ENCODE peak calls at places on chromosomes 1 and 21, in ten cellular contexts. N is transverse colon, S is heart left ventricle, C is sigmoid colon, X is uterus, F is ovary, H is gastrocnemius medialis, M is breast epithelium, T is right lobe of liver, R is K562. V is an unnamed sample.

GRCh38 chr1:53376041-53376461 is 48.2 kb upstream of the LRP8 start:
- DNase-seq in N (no peak), C (no peak), X (no peak), R (no peak), H (no peak), S (no peak), T (peak), F (peak), M (no peak), V (peak)

GRCh38 chr1:49971088-49971487 is 52.7 kb downstream of the AGBL4 start:
- DNase-seq in N (no peak), X (no peak), H (no peak), T (no peak), C (no peak), R (no peak), F (no peak), S (no peak), M (no peak), V (no peak)

GRCh38 chr1:172399369-172400072 is 21.0 kb upstream of the C1orf105 start:
- DNase-seq in T (no peak), R (no peak), M (no peak), S (no peak), X (peak), F (peak), N (peak), C (peak), H (peak), V (peak)

GRCh38 chr1:59436637-59437036 is 139.7 kb downstream of the FGGY start:
- DNase-seq in T (no peak), M (no peak), F (no peak), H (no peak), X (no peak), C (no peak), R (no peak), N (no peak), S (no peak), V (no peak)

GRCh38 chr1:203342192-203342940 is 8.6 kb downstream of the FMOD start:
- DNase-seq in R (peak), X (peak), C (peak), S (no peak), H (no peak), M (no peak), T (peak), F (no peak), N (peak), V (no peak)

GRCh38 chr1:156385534-156386031 is 16.6 kb downstream of the RHBG start:
- DNase-seq in F (peak), H (no peak), S (no peak), X (peak), N (peak), C (no peak), M (no peak), R (peak), T (peak), V (no peak)

GRCh38 chr1:236033336-236033735 is 31.6 kb downstream of the NID1 start:
- DNase-seq in C (peak), R (no peak), S (no peak), X (no peak), M (no peak), F (no peak), H (no peak), T (no peak), N (no peak), V (no peak)

GRCh38 chr1:112818990-112819689 is 104.0 kb upstream of the PPM1J start:
- DNase-seq in M (no peak), N (no peak), T (no peak), C (no peak), S (no peak), H (no peak), F (no peak), R (peak), X (no peak), V (no peak)

GRCh38 chr1:112904071-112904830 is 51.7 kb downstream of the SLC16A1 start:
- DNase-seq in X (peak), M (no peak), T (no peak), R (no peak), N (no peak), H (no peak), C (no peak), S (no peak), F (no peak), V (no peak)

GRCh38 chr1:180168786-180169640 is 14.3 kb downstream of the QSOX1 start:
- DNase-seq in F (no peak), C (peak), T (peak), M (no peak), X (peak), S (no peak), N (peak), R (peak), H (no peak), V (no peak)

GRCh38 chr1:166875302-166875733 is 746 bp downstream of the TADA1 start:
- DNase-seq in R (no peak), F (no peak), M (no peak), T (no peak), X (no peak), S (no peak), N (no peak), H (no peak), C (no peak), V (no peak)

GRCh38 chr1:69139007-69139406 is 428.7 kb upstream of the LRRC7 start:
- DNase-seq in T (no peak), X (no peak), N (no peak), C (no peak), R (no peak), H (no peak), S (no peak), M (no peak), F (no peak), V (no peak)

GRCh38 chr21:45923146-45923545 is 58.4 kb upstream of the COL6A1 start:
- DNase-seq in H (no peak), M (peak), F (peak), R (peak), X (peak), S (peak), C (peak), T (peak), N (peak), V (peak)

GRCh38 chr21:36741506-36741905 is 42.6 kb downstream of the SIM2 start:
- DNase-seq in M (no peak), X (no peak), R (peak), T (no peak), S (no peak), N (no peak), H (no peak), C (no peak), F (no peak), V (no peak)

GRCh38 chr1:115193026-115193425 is 103.7 kb upstream of the TSPAN2 start:
- DNase-seq in S (no peak), N (no peak), M (no peak), R (no peak), X (no peak), T (no peak), F (no peak), C (no peak), H (no peak), V (no peak)

GRCh38 chr1:193335797-193336428 is 149.5 kb upstream of the B3GALT2 start:
- DNase-seq in M (no peak), C (no peak), T (no peak), H (no peak), X (no peak), S (no peak), F (no peak), N (no peak), R (no peak), V (no peak)

GRCh38 chr21:37164742-37165141 is 91.7 kb downstream of the TTC3 start:
- DNase-seq in R (no peak), N (no peak), T (no peak), F (no peak), X (no peak), M (no peak), C (no peak), S (no peak), H (no peak), V (no peak)

GRCh38 chr1:20339811-20340457 is 49.3 kb downstream of the VWA5B1 start:
- DNase-seq in C (no peak), N (no peak), T (no peak), M (no peak), H (no peak), F (no peak), X (no peak), S (no peak), R (no peak), V (no peak)

GRCh38 chr1:225700889-225701465 is 48.1 kb upstream of the ENAH start:
- DNase-seq in S (no peak), H (peak), R (peak), N (no peak), T (no peak), X (no peak), F (no peak), C (no peak), M (no peak), V (no peak)

GRCh38 chr1:109892476-109893368 is 17.9 kb upstream of the CSF1 start:
- DNase-seq in X (no peak), S (no peak), T (no peak), M (no peak), F (no peak), N (no peak), C (no peak), H (no peak), R (no peak), V (no peak)

GRCh38 chr1:145849356-145850165 is 4.1 kb downstream of the NUDT17 start:
- DNase-seq in X (no peak), M (no peak), H (no peak), R (peak), S (no peak), T (no peak), N (no peak), F (no peak), C (no peak), V (no peak)

GRCh38 chr1:50681931-50682330 is 258.7 kb upstream of the DMRTA2 start:
- DNase-seq in M (no peak), R (no peak), N (no peak), T (no peak), F (no peak), C (no peak), H (no peak), S (no peak), X (no peak), V (no peak)

GRCh38 chr1:89198500-89199072 is at the start of gene GBP4:
- DNase-seq in S (peak), N (peak), R (no peak), X (peak), M (peak), H (no peak), F (peak), C (peak), T (peak), V (no peak)

GRCh38 chr1:67120855-67121619 is 13.7 kb downstream of the C1orf141 start:
- DNase-seq in S (no peak), R (no peak), F (no peak), X (no peak), N (no peak), H (no peak), M (no peak), C (no peak), T (no peak), V (no peak)

GRCh38 chr1:235069577-235070563 is 58.8 kb downstream of the TOMM20 start:
- DNase-seq in N (peak), T (peak), S (peak), M (peak), X (no peak), H (peak), R (no peak), C (peak), F (no peak), V (peak)

GRCh38 chr1:17365271-17365670 is 6.7 kb upstream of the PADI6 start:
- DNase-seq in F (no peak), C (no peak), N (no peak), H (no peak), T (no peak), X (no peak), S (no peak), R (no peak), M (no peak), V (no peak)

GRCh38 chr21:36783612-36784383 is 84.9 kb downstream of the SIM2 start:
- DNase-seq in N (no peak), X (no peak), T (no peak), H (no peak), M (no peak), F (no peak), R (no peak), S (no peak), C (no peak), V (no peak)

GRCh38 chr1:151135433-151136385 is 10.7 kb downstream of the SEMA6C start:
- DNase-seq in T (peak), C (no peak), R (no peak), S (no peak), N (no peak), F (no peak), H (no peak), X (no peak), M (no peak), V (no peak)

GRCh38 chr1:111879086-111879485 is 110.4 kb downstream of the KCND3 start:
- DNase-seq in C (no peak), S (no peak), F (no peak), X (no peak), M (no peak), T (no peak), N (no peak), H (no peak), R (no peak), V (no peak)

GRCh38 chr1:8969937-8970336 is 24.3 kb downstream of the CA6 start:
- DNase-seq in R (no peak), X (no peak), H (no peak), T (no peak), M (no peak), N (no peak), C (no peak), S (no peak), F (no peak), V (no peak)

GRCh38 chr1:56378376-56379070 is 200.8 kb downstream of the PLPP3 start:
- DNase-seq in C (peak), X (peak), M (no peak), N (no peak), R (no peak), F (no peak), T (no peak), S (no peak), H (no peak), V (no peak)

GRCh38 chr1:95116666-95117206 is 419 bp upstream of the TLCD4 start:
- DNase-seq in S (peak), N (peak), T (peak), H (peak), C (peak), M (no peak), F (peak), R (peak), X (peak), V (no peak)

GRCh38 chr1:200653022-200653462 is 16.7 kb downstream of the DDX59 start:
- DNase-seq in H (no peak), M (no peak), N (no peak), T (no peak), C (no peak), R (no peak), F (no peak), S (no peak), X (no peak), V (no peak)

DNA sequence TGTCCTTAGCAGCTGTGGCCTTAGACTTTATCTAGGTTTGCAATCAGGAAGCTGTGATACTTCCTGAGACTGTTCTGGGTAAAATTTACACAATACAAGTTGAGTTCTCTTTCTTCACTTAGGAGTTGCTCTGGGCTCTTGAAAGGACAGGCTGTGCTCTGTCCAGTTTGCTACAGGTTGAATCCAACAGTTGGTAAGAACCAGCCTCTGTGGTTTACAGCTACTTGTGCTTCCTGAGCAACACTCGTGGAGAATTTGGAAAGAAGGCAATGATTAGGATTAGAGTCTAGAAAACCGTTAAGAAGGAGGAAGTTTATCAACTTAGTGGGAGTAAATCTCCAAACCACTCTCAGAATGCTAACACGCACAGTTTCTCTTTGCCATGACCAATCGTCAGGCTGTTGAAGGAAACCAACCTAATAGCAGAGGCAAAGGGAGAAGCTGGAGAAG is 26.8 kb downstream of the GFI1 start:
- DNase-seq in R (no peak), H (no peak), X (no peak), S (no peak), T (no peak), N (no peak), F (no peak), M (no peak), C (no peak), V (no peak)
- H3K4me3 ChIP-seq in R (no peak), H (no peak), X (no peak), S (no peak), T (no peak), N (no peak), F (no peak), M (no peak), C (no peak), V (no peak)

GRCh38 chr1:155227261-155228095 is 19.0 kb downstream of the MTX1 start:
- DNase-seq in S (peak), T (peak), R (peak), X (peak), M (peak), F (peak), N (peak), H (peak), C (peak), V (peak)
- TF ChIP-seq POLR2A in S (peak), T (peak), R (peak), X (peak), M (peak), F (peak), N (peak), H (peak), C (peak), V (no peak)

GRCh38 chr1:30719406-30720270 is 3.7 kb downstream of the MATN1 start:
- DNase-seq in R (peak), S (peak), N (no peak), M (no peak), F (peak), C (no peak), T (no peak), H (no peak), X (no peak), V (no peak)

GRCh38 chr1:30718091-30718635 is 5.2 kb downstream of the MATN1 start:
- DNase-seq in N (peak), S (peak), H (peak), C (peak), X (peak), F (peak), M (peak), R (peak), T (peak), V (peak)

GRCh38 chr1:30720271-30721223 is 2.8 kb downstream of the MATN1 start:
- DNase-seq in M (no peak), T (no peak), R (no peak), H (no peak), F (no peak), X (no peak), S (peak), C (no peak), N (no peak), V (no peak)

GRCh38 chr1:30716646-30717045 is 6.7 kb downstream of the MATN1 start:
- DNase-seq in X (peak), N (no peak), T (no peak), R (no peak), H (no peak), C (no peak), F (peak), S (peak), M (no peak), V (no peak)

DNA sequence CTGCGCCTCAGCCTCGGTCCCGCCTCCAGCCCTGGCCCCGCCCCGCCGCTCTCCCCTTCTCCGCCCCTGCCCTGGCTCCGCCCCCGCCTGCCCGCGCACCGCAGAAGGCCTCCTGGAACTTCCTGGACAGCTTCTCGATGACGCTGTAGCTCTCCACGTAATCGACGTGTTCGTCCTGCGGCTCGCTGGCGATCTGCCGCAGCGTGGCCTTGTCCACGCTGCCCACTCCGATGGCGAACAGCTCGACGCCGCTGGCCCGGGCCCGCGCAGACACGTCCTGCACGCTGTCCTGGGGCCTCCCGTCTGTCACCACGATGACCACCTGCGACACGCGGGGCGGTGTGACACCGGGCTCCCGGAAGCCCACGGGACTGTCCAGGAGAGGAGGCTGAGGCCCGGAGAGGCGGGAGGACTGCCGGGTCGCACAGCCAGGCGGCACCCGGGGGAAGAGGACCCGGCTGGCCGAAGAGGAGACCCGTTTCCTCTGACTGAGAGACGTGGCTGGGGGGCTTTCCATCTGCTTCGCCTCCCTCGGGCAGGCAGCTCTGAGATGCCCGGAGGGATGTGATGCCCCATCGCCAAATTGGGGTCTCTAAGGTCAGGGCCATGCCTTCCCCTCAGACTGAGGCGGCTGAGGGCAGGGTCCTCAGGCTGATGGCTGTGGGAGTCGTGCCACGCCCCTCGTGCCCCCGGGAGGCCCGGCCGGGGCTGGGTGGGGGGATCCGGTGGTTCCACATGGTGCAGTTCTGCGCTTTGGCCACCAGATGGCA is 4.6 kb downstream of the MATN1 start:
- DNase-seq in S (peak), C (peak), H (peak), T (peak), F (peak), X (peak), R (no peak), N (peak), M (peak), V (peak)
- TF ChIP-seq CTCF in S (peak), C (peak), H (peak), T (peak), F (peak), X (peak), R (peak), N (peak), M (peak), V (no peak)

DNA sequence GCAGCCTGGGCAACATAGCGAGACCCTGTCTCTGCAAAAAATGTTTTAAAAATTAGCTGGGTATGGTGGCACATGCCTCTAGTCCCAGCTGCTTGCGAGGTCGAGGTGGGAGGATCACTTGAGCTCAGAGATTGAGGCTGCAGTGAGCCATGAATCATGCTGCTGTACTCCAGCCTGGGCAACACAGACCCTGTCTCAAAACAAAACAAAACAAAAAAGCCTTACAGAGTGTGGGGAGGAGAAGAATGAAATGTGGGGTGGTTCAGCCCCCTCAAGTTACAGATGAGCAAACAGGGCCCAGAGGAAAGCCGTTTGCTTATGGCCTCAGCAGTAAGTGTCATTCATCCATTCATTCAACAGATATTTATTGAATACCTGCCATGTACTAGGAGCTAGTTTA is 40.7 kb downstream of the RPS6KA1 start:
- DNase-seq in T (no peak), C (no peak), M (no peak), F (no peak), X (no peak), N (no peak), H (no peak), R (no peak), S (no peak), V (no peak)
- H3K4me3 ChIP-seq in T (no peak), C (no peak), M (no peak), F (no peak), X (no peak), N (no peak), H (no peak), R (no peak), S (no peak), V (no peak)

GRCh38 chr1:2585318-2586092 is 1.1 kb upstream of the PRXL2B start:
- DNase-seq in T (peak), H (peak), X (peak), C (peak), N (peak), R (peak), S (peak), F (peak), M (no peak), V (peak)

GRCh38 chr1:2587071-2587859 is 688 bp downstream of the PRXL2B start:
- DNase-seq in N (peak), R (no peak), C (no peak), H (no peak), S (no peak), F (no peak), M (no peak), X (peak), T (no peak), V (no peak)

GRCh38 chr1:2587860-2588571 is 1.4 kb downstream of the PRXL2B start:
- DNase-seq in X (no peak), N (no peak), C (no peak), S (peak), H (no peak), T (no peak), M (no peak), R (no peak), F (peak), V (no peak)

GRCh38 chr1:2584822-2585317 is 1.7 kb upstream of the PRXL2B start:
- DNase-seq in X (no peak), R (no peak), F (no peak), N (no peak), C (no peak), T (no peak), H (no peak), S (no peak), M (no peak), V (no peak)

GRCh38 chr1:2586154-2587070 is at the start of gene PRXL2B:
- DNase-seq in C (peak), S (peak), X (peak), F (peak), H (peak), T (peak), M (peak), R (peak), N (peak), V (peak)
- TF ChIP-seq POLR2A in C (peak), S (peak), X (peak), F (peak), H (peak), T (peak), M (no peak), R (peak), N (peak), V (no peak)

V was measured in lower leg skin.